ENCODE peak calls at places on chromosomes 6 and 20, in four cellular contexts. B, Z, H and Y are unnamed samples.
A peak's percentile ranks its signal among the peaks of the same experiment; 100 is the strongest.

GRCh38 chr6:129701721-129702455 is 8.1 kb downstream of the ARHGAP18 start:
- DNase-seq in Z (no peak), B (no peak), H (no peak), Y (no peak)

GRCh38 chr6:17096076-17096475 is 5.8 kb upstream of the STMND1 start:
- DNase-seq in H (no peak), Z (no peak), B (no peak), Y (no peak)

GRCh38 chr6:2990932-2991506 is 8.7 kb upstream of the NQO2 start:
- DNase-seq in B (no peak), Z (no peak), H (no peak), Y (no peak)

GRCh38 chr6:112225691-112226090 is 28.7 kb downstream of the LAMA4 start:
- DNase-seq in Z (no peak), H (no peak), B (no peak), Y (no peak)

GRCh38 chr6:111772274-111772780 is 100.9 kb downstream of the FYN start:
- DNase-seq in B (no peak), Z (no peak), H (no peak), Y (no peak)

GRCh38 chr6:104537185-104537584 is 322.5 kb downstream of the HACE1 start:
- DNase-seq in B (no peak), H (no peak), Z (no peak), Y (no peak)

GRCh38 chr6:11350294-11350693 is 117.8 kb upstream of the NEDD9 start:
- DNase-seq in H (no peak), Z (no peak), B (no peak), Y (no peak)

GRCh38 chr20:44526129-44526528 is 4.3 kb upstream of the SERINC3 start:
- DNase-seq in B (no peak), H (peak; percentile 39), Z (no peak), Y (peak; percentile 64)

GRCh38 chr6:12034831-12035230 is 22.7 kb downstream of the HIVEP1 start:
- DNase-seq in B (no peak), H (no peak), Z (no peak), Y (no peak)

GRCh38 chr6:127191716-127192115 is 73.2 kb downstream of the RSPO3 start:
- DNase-seq in Z (no peak), B (no peak), H (no peak), Y (no peak)

GRCh38 chr6:163180874-163181541 is 233.5 kb upstream of the QKI start:
- DNase-seq in H (no peak), B (peak; percentile 75), Z (no peak), Y (peak; percentile 88)

GRCh38 chr20:20521736-20522135 is 153.8 kb downstream of the INSM1 start:
- DNase-seq in B (no peak), H (no peak), Z (no peak), Y (no peak)

GRCh38 chr20:59308493-59309201 is 8.2 kb downstream of the EDN3 start:
- DNase-seq in Z (no peak), B (no peak), H (no peak), Y (peak; percentile 91)

GRCh38 chr6:22231616-22232015 is 65.2 kb downstream of the PRL start:
- DNase-seq in B (no peak), Z (no peak), H (no peak), Y (no peak)

GRCh38 chr6:4344317-4344899 is 209.0 kb upstream of the ECI2 start:
- DNase-seq in B (no peak), Z (no peak), H (no peak), Y (no peak)

GRCh38 chr6:45417461-45417860 is 39.7 kb upstream of the SUPT3H start:
- DNase-seq in B (no peak), Z (no peak), H (no peak), Y (no peak)

GRCh38 chr20:2652724-2653510 is 485 bp downstream of the NOP56 start:
- DNase-seq in H (peak; percentile 60), Z (peak; percentile 88), B (peak; percentile 51), Y (no peak)

GRCh38 chr20:45946149-45946970 is 11.9 kb downstream of the PCIF1 start:
- DNase-seq in H (no peak), Z (no peak), B (peak; percentile 82), Y (no peak)

GRCh38 chr6:69349776-69350175 is 447.0 kb downstream of the LMBRD1 start:
- DNase-seq in Z (no peak), B (peak; percentile 10), H (no peak), Y (no peak)

GRCh38 chr20:50520222-50520877 is 10.2 kb downstream of the PTPN1 start:
- DNase-seq in H (no peak), B (no peak), Z (no peak), Y (no peak)

GRCh38 chr6:92967352-92967751 is 452.0 kb downstream of the EPHA7 start:
- DNase-seq in B (no peak), Z (peak; percentile 22), H (peak; percentile 4), Y (no peak)

GRCh38 chr20:5003626-5004025 is 2.3 kb upstream of the SLC23A2 start:
- DNase-seq in B (no peak), H (no peak), Z (no peak), Y (no peak)

GRCh38 chr20:49846206-49846807 is 33.7 kb downstream of the SLC9A8 start:
- DNase-seq in H (peak; percentile 76), B (no peak), Z (peak; percentile 77), Y (peak; percentile 71)

GRCh38 chr6:159435701-159436100 is 257.3 kb downstream of the SOD2 start:
- DNase-seq in B (no peak), Z (no peak), H (no peak), Y (no peak)

GRCh38 chr6:170434114-170434820 is 118.8 kb downstream of the PSMB1 start:
- DNase-seq in Z (no peak), H (no peak), B (no peak), Y (no peak)

GRCh38 chr20:31652917-31653385 is 15.2 kb downstream of the COX4I2 start:
- DNase-seq in H (peak; percentile 64), B (no peak), Z (no peak), Y (no peak)

GRCh38 chr6:12105271-12105670 is 93.2 kb downstream of the HIVEP1 start:
- DNase-seq in H (no peak), B (no peak), Z (no peak), Y (no peak)

GRCh38 chr6:17478223-17478907 is 85.0 kb downstream of the CAP2 start:
- DNase-seq in B (no peak), Z (no peak), H (no peak), Y (no peak)

GRCh38 chr6:106103728-106104109 is 17.6 kb downstream of the PRDM1 start:
- DNase-seq in B (no peak), Z (no peak), H (no peak), Y (no peak)

GRCh38 chr20:40945189-40945588 is 83.4 kb upstream of the TOP1 start:
- DNase-seq in Z (peak; percentile 48), H (no peak), B (no peak), Y (no peak)

GRCh38 chr20:56566621-56567020 is 33.6 kb downstream of the FAM209B start:
- DNase-seq in Z (no peak), B (no peak), H (peak; percentile 28), Y (no peak)

DNA sequence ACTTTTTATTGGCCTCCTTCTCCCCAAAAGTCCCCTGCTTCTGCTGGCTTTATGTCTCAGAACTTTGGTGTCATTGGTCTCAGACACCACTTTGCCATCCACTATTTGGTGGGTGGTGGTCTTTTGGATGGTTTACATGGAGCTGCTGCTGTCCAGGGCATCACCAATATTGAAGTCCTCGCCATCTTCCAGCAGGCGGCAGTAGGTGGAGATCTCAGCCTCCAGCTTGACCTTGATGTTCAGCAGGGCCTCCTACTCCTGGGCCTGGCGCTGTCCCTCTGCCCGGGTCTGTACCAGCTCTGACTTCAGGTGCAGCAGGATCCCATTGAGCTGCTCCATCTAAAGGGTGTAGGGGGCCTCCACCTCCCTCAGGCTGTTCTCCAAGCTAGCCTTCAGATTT is 148.4 kb upstream of the FOXA2 start:
- DNase-seq in H (no peak), B (no peak), Z (no peak), Y (no peak)
- TF ChIP-seq CTCF in H (no peak), B (no peak), Z (no peak), Y (no peak)

GRCh38 chr6:34661379-34661778 is 35.2 kb downstream of the ILRUN start:
- DNase-seq in Z (no peak), B (no peak), H (no peak), Y (no peak)
- H3K4me1 ChIP-seq in Z (peaks cover 92% of the 10 kb centered on the region), B (peaks cover 42% of the 10 kb centered on the region), H (peaks cover 53% of the 10 kb centered on the region), Y (peaks cover 77% of the 10 kb centered on the region)

GRCh38 chr6:14730654-14731053 is 515.2 kb upstream of the JARID2 start:
- DNase-seq in B (no peak), H (no peak), Z (no peak), Y (no peak)

GRCh38 chr6:14731638-14732037 is 514.2 kb upstream of the JARID2 start:
- DNase-seq in Z (no peak), B (no peak), H (no peak), Y (no peak)

GRCh38 chr6:14734052-14734415 is 511.8 kb upstream of the JARID2 start:
- DNase-seq in Z (no peak), H (no peak), B (no peak), Y (no peak)

GRCh38 chr6:14732845-14733757 is 512.8 kb upstream of the JARID2 start:
- DNase-seq in B (no peak), Z (no peak), H (no peak), Y (no peak)

DNA sequence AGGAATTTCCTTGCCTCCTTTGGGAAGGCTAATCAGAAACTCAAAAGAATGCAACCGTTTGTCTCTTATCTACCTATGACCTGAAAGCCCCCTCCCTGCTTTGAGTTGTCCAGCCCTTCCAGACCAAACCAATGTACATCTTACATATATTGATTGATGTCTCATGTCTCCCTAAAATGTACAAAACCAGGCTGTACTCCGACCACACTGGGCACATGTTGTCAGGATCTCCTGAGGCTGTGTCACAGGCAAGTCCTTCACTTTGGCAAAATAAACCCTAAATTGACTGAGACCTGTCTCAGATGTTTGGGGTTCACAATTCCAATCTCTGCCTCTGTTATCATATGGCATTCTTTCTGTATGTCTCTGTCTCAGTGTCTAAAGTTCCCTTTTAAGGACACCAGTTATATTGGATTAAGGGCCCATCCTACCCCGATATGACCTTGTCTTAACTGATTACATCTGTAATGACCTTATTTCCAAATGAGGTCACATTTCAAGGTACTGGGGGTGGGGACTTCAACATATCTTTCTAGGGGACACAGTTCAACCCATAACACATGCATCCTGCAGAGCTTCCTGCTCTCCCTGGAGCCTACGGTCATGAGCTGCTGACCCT is 513.5 kb upstream of the JARID2 start:
- DNase-seq in B (no peak), Z (no peak), H (no peak), Y (peak; percentile 23)
- H3K4me3 ChIP-seq in B (no peak overlapping the region), Z (no peak overlapping the region), H (no peak overlapping the region), Y (no peak overlapping the region)

GRCh38 chr6:6927437-6928361 is 180.1 kb upstream of the RREB1 start:
- DNase-seq in H (no peak), Z (no peak), B (peak; percentile 65), Y (no peak)
- TF ChIP-seq CTCF in H (no peak), Z (no peak), B (peak; percentile 31), Y (no peak)

GRCh38 chr6:34346175-34347119 is 46.0 kb downstream of the NUDT3 start:
- DNase-seq in H (no peak), Z (peak; percentile 30), B (no peak), Y (no peak)
- H3K4me1 ChIP-seq in H (peaks cover 11% of the 10 kb centered on the region), Z (peaks cover 16% of the 10 kb centered on the region), B (peaks cover 32% of the 10 kb centered on the region), Y (no peaks in the 10 kb centered on the region)

DNA sequence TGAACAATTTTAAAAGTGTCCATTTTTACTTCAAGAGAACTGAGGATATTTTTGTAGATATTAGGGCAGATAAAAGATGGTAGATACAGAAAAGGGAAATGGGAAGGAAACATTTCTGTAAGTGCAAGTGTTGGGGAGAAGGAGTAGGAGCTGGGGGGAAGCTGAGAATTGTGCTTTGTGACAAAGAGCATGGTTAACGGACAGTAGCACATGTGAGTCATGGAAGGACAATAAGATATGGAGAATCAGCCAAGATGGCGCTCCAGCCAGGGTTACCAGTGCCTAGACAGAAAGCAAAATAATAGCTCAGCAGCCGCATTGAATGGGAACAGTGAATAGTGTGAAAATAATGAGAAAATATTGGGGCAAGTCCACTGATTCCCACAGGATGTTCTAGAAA is 12.8 kb upstream of the HLA-DRB1 start:
- DNase-seq in Z (no peak), B (no peak), H (no peak), Y (no peak)
- H3K4me3 ChIP-seq in Z (no peak overlapping the region), B (no peak overlapping the region), H (no peak overlapping the region), Y (no peak overlapping the region)

GRCh38 chr6:155340464-155341129 is 26.3 kb upstream of the TFB1M start:
- DNase-seq in H (peak; percentile 46), B (no peak), Z (no peak), Y (no peak)
- TF ChIP-seq CTCF in H (peak; percentile 39), B (no peak), Z (peak; percentile 42), Y (no peak)